ENCODE peak calls at places on chromosomes 5 and 9, in five cellular contexts. F, O, H, C and R are unnamed samples.

GRCh38 chr5:160271396-160271795 is 41.0 kb downstream of the CCNJL start:
- DNase-seq in H (no peak), F (peak), O (no peak), C (no peak), R (no peak)

GRCh38 chr9:122302541-122302940 is 37.9 kb downstream of the MRRF start:
- DNase-seq in F (no peak), O (no peak), H (no peak), C (no peak), R (no peak)

GRCh38 chr5:15645376-15645775 is 145.4 kb downstream of the FBXL7 start:
- DNase-seq in C (no peak), H (no peak), O (no peak), F (no peak), R (no peak)

GRCh38 chr9:133436706-133437105 is 14.5 kb downstream of the ADAMTS13 start:
- DNase-seq in H (no peak), O (no peak), C (no peak), F (no peak), R (no peak)

GRCh38 chr9:100277166-100277979 is 75.4 kb downstream of the TEX10 start:
- DNase-seq in C (no peak), H (no peak), F (no peak), O (peak), R (peak)

GRCh38 chr9:89615661-89616060 is 10.8 kb downstream of the GADD45G start:
- DNase-seq in C (no peak), F (no peak), O (no peak), H (no peak), R (no peak)

GRCh38 chr5:80406980-80407734 is 707 bp upstream of the ZFYVE16 start:
- DNase-seq in H (peak), C (no peak), F (peak), O (no peak), R (no peak)

GRCh38 chr9:120361531-120361930 is 218.4 kb downstream of the CDK5RAP2 start:
- DNase-seq in H (no peak), F (no peak), C (no peak), O (no peak), R (no peak)

GRCh38 chr9:5671711-5672353 is 42.9 kb downstream of the RIC1 start:
- DNase-seq in F (no peak), O (no peak), H (no peak), C (no peak), R (no peak)

GRCh38 chr9:106456581-106456980 is 406.4 kb upstream of the ZNF462 start:
- DNase-seq in H (no peak), C (no peak), F (no peak), O (no peak), R (no peak)

GRCh38 chr9:130660683-130661460 is 3.5 kb upstream of the PRDM12 start:
- DNase-seq in O (no peak), H (no peak), C (no peak), F (no peak), R (no peak)

GRCh38 chr9:120366646-120367019 is 213.3 kb downstream of the CDK5RAP2 start:
- DNase-seq in O (peak), C (peak), H (peak), F (peak), R (peak)

GRCh38 chr5:2391021-2391420 is 360.5 kb downstream of the IRX2 start:
- DNase-seq in H (no peak), C (no peak), F (no peak), O (no peak), R (no peak)

GRCh38 chr5:154005648-154006047 is 33.1 kb downstream of the FAM114A2 start:
- DNase-seq in C (no peak), F (no peak), O (no peak), H (no peak), R (no peak)

GRCh38 chr5:153352685-153353219 is 137.7 kb upstream of the GRIA1 start:
- DNase-seq in O (no peak), H (peak), F (no peak), C (no peak), R (no peak)

GRCh38 chr5:164600166-164600715 is 1094.8 kb downstream of the MAT2B start:
- DNase-seq in F (no peak), O (no peak), H (no peak), C (no peak), R (no peak)

GRCh38 chr5:53490747-53491146 is 10.3 kb downstream of the FST start:
- DNase-seq in C (peak), F (no peak), H (no peak), O (peak), R (no peak)

GRCh38 chr5:90421136-90421535 is 11.6 kb upstream of the CETN3 start:
- DNase-seq in H (peak), C (no peak), F (peak), O (no peak), R (no peak)

GRCh38 chr5:34503379-34504346 is 152.5 kb upstream of the RAI14 start:
- DNase-seq in F (no peak), O (no peak), H (no peak), C (no peak), R (no peak)

GRCh38 chr5:80860934-80861613 is 99.1 kb upstream of the RASGRF2 start:
- DNase-seq in F (no peak), H (no peak), O (peak), C (no peak), R (no peak)

GRCh38 chr5:111756701-111757581 is at the start of gene NREP:
- DNase-seq in C (peak), F (peak), H (peak), O (peak), R (no peak)

GRCh38 chr5:14699807-14700400 is 35.4 kb downstream of the OTULIN start:
- DNase-seq in F (no peak), O (no peak), C (no peak), H (no peak), R (no peak)

GRCh38 chr5:149002053-149002452 is 60.8 kb downstream of the SH3TC2 start:
- DNase-seq in H (peak), O (peak), F (no peak), C (peak), R (peak)

GRCh38 chr5:72498284-72498683 is 8.9 kb downstream of the ZNF366 start:
- DNase-seq in O (no peak), C (no peak), H (no peak), F (no peak), R (no peak)

GRCh38 chr5:146426853-146427618 is 20.1 kb upstream of the TCERG1 start:
- DNase-seq in H (no peak), C (no peak), F (no peak), O (no peak), R (no peak)

GRCh38 chr9:111037744-111038335 is 430 bp downstream of the LPAR1 start:
- DNase-seq in O (no peak), H (peak), F (peak), C (no peak), R (no peak)

DNA sequence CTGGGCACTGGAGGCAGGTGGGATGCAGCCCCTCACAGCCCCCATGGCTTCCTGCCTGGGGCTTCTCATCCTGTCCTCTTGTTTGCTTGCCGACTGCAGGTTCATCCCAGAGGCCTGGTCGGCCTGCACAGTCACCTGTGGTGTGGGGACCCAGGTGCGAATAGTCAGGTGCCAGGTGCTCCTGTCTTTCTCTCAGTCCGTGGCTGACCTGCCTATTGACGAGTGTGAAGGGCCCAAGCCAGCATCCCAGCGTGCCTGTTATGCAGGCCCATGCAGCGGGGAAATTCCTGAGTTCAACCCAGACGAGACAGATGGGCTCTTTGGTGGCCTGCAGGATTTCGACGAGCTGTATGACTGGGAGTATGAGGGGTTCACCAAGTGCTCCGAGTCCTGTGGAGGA is 232.7 kb downstream of the ADAMTSL1 start:
- DNase-seq in H (no peak), F (no peak), O (no peak), C (no peak), R (no peak)
- TF ChIP-seq CTCF in H (no peak), F (no peak), O (no peak), C (no peak), R (no peak)

DNA sequence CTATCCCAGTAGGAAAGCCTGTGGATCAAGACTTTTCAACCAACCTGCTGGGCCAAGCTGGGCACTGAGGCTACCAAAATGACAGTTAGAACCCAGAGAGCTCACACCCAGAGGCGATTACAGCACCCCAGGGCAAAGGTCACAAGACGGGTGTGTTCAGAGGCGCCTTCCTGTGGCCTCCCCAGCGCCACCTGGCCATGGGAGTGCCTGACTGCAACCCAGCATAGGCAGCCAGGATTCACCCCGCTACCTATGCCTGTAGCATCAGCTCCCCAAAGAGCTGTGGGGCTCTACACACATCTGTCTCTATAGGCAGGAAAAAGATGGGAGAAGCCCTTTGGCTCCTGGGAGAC is 33.5 kb downstream of the PDGFRB start:
- DNase-seq in H (peak), F (no peak), C (no peak), O (no peak), R (no peak)
- TF ChIP-seq CTCF in H (peak), F (no peak), C (peak), O (peak), R (peak)

GRCh38 chr5:23330726-23331125 is 176.7 kb upstream of the PRDM9 start:
- DNase-seq in F (no peak), H (no peak), O (no peak), C (no peak), R (no peak)

DNA sequence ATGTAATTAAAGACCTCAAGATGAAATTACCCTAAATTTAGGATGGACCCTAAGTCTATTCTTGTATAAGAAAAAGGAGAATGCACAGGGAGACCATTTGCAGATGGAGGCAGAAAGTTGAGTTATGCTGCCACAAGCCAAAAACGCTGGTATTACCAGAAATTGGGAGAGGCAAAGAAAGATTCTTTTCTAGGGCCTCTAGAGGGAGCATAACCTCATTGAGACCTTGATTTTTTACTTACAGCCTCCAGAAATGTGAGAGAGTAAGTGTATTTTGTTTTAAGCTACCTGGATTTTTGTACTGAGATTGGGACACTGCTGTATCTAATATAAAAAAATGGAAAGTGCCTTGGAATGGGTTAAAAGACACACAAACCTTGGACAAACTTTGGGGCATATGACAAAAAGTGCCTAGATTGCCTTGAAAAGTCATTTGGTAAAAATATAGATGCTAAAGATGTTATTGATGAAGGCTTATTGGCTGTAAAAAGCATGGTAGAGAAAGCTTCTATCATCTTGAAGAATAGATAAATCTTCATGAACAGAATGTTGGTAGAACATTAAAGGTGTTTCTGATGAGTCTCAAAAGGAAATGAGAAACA is 174.7 kb upstream of the PRDM9 start:
- DNase-seq in C (no peak), O (no peak), H (no peak), F (no peak), R (no peak)
- TF ChIP-seq CTCF in C (no peak), O (no peak), H (no peak), F (peak), R (peak)

GRCh38 chr5:130290219-130290618 is 386.0 kb downstream of the CHSY3 start:
- DNase-seq in C (no peak), F (no peak), O (no peak), H (no peak), R (no peak)
- TF ChIP-seq CTCF in C (no peak), F (no peak), O (no peak), H (no peak), R (no peak)

DNA sequence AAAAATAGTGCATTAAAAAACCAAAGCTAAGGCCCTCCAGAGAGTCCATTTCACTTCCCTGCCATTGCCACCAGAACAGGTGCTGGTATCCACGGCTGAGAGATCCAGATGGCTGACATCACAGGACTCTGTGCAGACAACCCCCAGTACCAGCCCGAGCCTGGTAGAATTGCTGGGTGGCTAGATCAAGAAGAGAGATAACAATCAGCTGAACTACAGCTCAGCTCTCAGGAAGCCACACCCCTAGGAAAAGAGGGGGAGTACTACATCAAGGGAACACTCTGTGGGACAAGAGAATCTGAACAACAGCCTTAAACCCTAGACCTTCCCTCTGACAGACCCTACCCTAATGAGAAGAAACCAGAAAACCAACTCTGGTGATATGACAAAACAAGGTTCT is 73.8 kb upstream of the SLIT3 start:
- DNase-seq in F (no peak), C (no peak), H (no peak), O (no peak), R (no peak)
- TF ChIP-seq CTCF in F (no peak), C (no peak), H (no peak), O (no peak), R (no peak)

GRCh38 chr9:30773427-30773826 is 1611.0 kb upstream of the ACO1 start:
- DNase-seq in C (no peak), F (no peak), O (no peak), H (no peak), R (no peak)

GRCh38 chr9:30771278-30771677 is 1613.2 kb upstream of the ACO1 start:
- DNase-seq in O (no peak), H (no peak), F (no peak), C (no peak), R (no peak)

GRCh38 chr9:30775236-30775635 is 1609.2 kb upstream of the ACO1 start:
- DNase-seq in F (no peak), C (no peak), O (no peak), H (no peak), R (no peak)

DNA sequence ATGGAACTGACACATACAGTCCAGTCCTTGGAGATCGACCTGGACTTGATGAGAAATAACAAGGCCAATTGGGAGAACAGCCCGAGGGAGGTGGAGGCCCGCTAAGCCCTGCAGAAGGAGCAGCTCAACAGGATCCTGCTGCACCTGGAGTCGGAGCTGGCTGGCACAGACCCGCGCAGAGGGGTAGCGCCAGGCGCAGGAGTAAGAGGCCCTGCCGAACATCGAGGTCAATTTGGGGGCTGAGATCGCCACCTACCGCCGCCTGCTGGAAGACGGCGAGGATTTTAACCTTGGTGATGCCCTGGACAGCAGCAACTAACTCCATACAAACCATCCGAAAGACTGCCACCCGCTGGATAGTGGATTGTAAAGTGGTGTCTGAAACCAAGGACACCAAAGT is 1610.1 kb upstream of the ACO1 start:
- DNase-seq in H (no peak), O (no peak), F (no peak), C (no peak), R (no peak)
- TF ChIP-seq CTCF in H (no peak), O (no peak), F (no peak), C (no peak), R (no peak)

GRCh38 chr5:114789773-114790402 is 379.8 kb downstream of the TRIM36 start:
- DNase-seq in O (peak), H (no peak), F (no peak), C (no peak), R (peak)
- TF ChIP-seq CTCF in O (peak), H (peak), F (peak), C (no peak), R (peak)

GRCh38 chr9:108536836-108537601 is 318.8 kb downstream of the ACTL7B start:
- DNase-seq in C (no peak), H (no peak), F (no peak), O (no peak), R (no peak)

GRCh38 chr9:108530141-108530540 is 325.6 kb downstream of the ACTL7B start:
- DNase-seq in C (no peak), H (no peak), O (no peak), F (no peak), R (no peak)

GRCh38 chr9:108537756-108538155 is 318.0 kb downstream of the ACTL7B start:
- DNase-seq in O (no peak), F (no peak), C (no peak), H (no peak), R (no peak)

GRCh38 chr9:108534741-108535140 is 321.0 kb downstream of the ACTL7B start:
- DNase-seq in H (no peak), F (no peak), C (peak), O (peak), R (no peak)

DNA sequence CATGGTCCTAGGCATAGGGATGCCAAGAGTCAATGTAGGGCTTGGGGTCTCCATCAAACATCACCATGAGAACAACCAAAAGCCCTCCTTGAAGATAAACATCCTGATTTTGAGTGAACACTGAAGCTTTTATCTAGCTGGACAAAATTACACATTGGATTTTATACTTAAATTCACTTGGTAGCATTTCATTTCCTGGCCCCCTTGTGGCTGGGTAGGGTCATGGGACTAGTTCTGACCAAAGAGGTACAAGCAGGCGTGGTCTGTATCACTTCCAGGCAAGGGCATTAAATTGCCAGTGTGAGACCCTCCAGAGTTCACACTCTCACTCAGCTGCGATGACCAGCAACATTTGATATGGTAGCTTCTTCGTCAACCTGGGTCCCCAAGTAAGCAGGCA is 320.3 kb downstream of the ACTL7B start:
- DNase-seq in F (peak), H (no peak), C (no peak), O (no peak), R (no peak)
- TF ChIP-seq CTCF in F (peak), H (peak), C (peak), O (no peak), R (peak)